ENCODE peak calls at places on chromosome 15, in four cellular contexts. V is WTC11, H is GM12878, C is K562. B is an unnamed sample.

GRCh38 chr15:41417812-41418211 is 917 bp downstream of the RTF1 start:
- DNase-seq in V (no peak), H (no peak), C (peak; percentile 37), B (no peak)

GRCh38 chr15:56767315-56767714 is 34.0 kb upstream of the ZNF280D start:
- DNase-seq in V (no peak), H (no peak), C (no peak), B (no peak)

GRCh38 chr15:65862682-65863081 is 6.6 kb upstream of the RAB11A start:
- DNase-seq in V (peak; percentile 77), H (no peak), C (peak; percentile 93), B (peak; percentile 85)

GRCh38 chr15:94324117-94324826 is 92.9 kb downstream of the MCTP2 start:
- DNase-seq in V (peak; percentile 43), H (peak; percentile 45), C (peak; percentile 35), B (peak; percentile 34)

GRCh38 chr15:88896339-88897033 is 1.1 kb upstream of the HAPLN3 start:
- DNase-seq in V (no peak), H (no peak), C (no peak), B (no peak)

GRCh38 chr15:65373163-65373651 is 4.6 kb downstream of the IGDCC3 start:
- DNase-seq in V (no peak), H (no peak), C (no peak), B (peak; percentile 38)

GRCh38 chr15:35271371-35272043 is 186.4 kb upstream of the NANOGP8 start:
- DNase-seq in V (no peak), H (no peak), C (no peak), B (no peak)

GRCh38 chr15:101124731-101125558 is 126.9 kb downstream of the CHSY1 start:
- DNase-seq in V (no peak), H (peak; percentile 27), C (no peak), B (no peak)

GRCh38 chr15:68574629-68575028 is 4.2 kb upstream of the CORO2B start:
- DNase-seq in V (no peak), H (no peak), C (no peak), B (no peak)

GRCh38 chr15:51926808-51927207 is 44.8 kb downstream of the LEO1 start:
- DNase-seq in V (no peak), H (no peak), C (no peak), B (no peak)

GRCh38 chr15:100032358-100033080 is 299.3 kb upstream of the LYSMD4 start:
- DNase-seq in V (no peak), H (no peak), C (no peak), B (no peak)

GRCh38 chr15:38817427-38818155 is 253.0 kb upstream of the RASGRP1 start:
- DNase-seq in V (peak; percentile 95), H (peak; percentile 36), C (peak; percentile 79), B (peak; percentile 66)

GRCh38 chr15:62462268-62462667 is 297.2 kb upstream of the C2CD4B start:
- DNase-seq in V (no peak), H (no peak), C (no peak), B (no peak)

GRCh38 chr15:100335335-100335999 is 6.3 kb downstream of the ADAMTS17 start:
- DNase-seq in V (no peak), H (no peak), C (no peak), B (no peak)

GRCh38 chr15:63997715-63998442 is 48.4 kb downstream of the DAPK2 start:
- DNase-seq in V (no peak), H (no peak), C (no peak), B (no peak)

GRCh38 chr15:60079210-60079609 is 75.1 kb downstream of the FOXB1 start:
- DNase-seq in V (no peak), H (no peak), C (no peak), B (no peak)

GRCh38 chr15:67000896-67001295 is 64.5 kb upstream of the SMAD3 start:
- DNase-seq in V (no peak), H (no peak), C (no peak), B (no peak)

GRCh38 chr15:81000144-81000625 is 538 bp upstream of the TLNRD1 start:
- DNase-seq in V (no peak), H (no peak), C (peak; percentile 41), B (peak; percentile 27)

GRCh38 chr15:101171954-101172353 is 79.9 kb downstream of the CHSY1 start:
- DNase-seq in V (no peak), H (no peak), C (no peak), B (no peak)

GRCh38 chr15:79644091-79644490 is 212.0 kb downstream of the MINAR1 start:
- DNase-seq in V (no peak), H (no peak), C (no peak), B (no peak)

GRCh38 chr15:35089556-35089955 is 4.5 kb upstream of the NANOGP8 start:
- DNase-seq in V (no peak), H (no peak), C (no peak), B (no peak)

GRCh38 chr15:57334257-57334656 is 42.0 kb upstream of the CGNL1 start:
- DNase-seq in V (no peak), H (no peak), C (peak; percentile 70), B (no peak)

GRCh38 chr15:89656116-89656815 is 999 bp upstream of the KIF7 start:
- DNase-seq in V (no peak), H (no peak), C (no peak), B (no peak)

GRCh38 chr15:57526076-57526475 is 65.6 kb upstream of the MYZAP start:
- DNase-seq in V (no peak), H (no peak), C (no peak), B (no peak)

GRCh38 chr15:37733628-37734027 is 200.8 kb upstream of the TMCO5A start:
- DNase-seq in V (no peak), H (no peak), C (no peak), B (no peak)

GRCh38 chr15:70099966-70100494 is 2.3 kb upstream of the TLE3 start:
- DNase-seq in V (no peak), H (no peak), C (peak; percentile 79), B (no peak)

GRCh38 chr15:73081321-73081958 is 29.2 kb downstream of the NEO1 start:
- DNase-seq in V (no peak), H (no peak), C (peak; percentile 51), B (peak; percentile 41)

GRCh38 chr15:57654136-57654845 is 52.2 kb upstream of the POLR2M start:
- DNase-seq in V (no peak), H (no peak), C (no peak), B (no peak)

GRCh38 chr15:100836501-100836900 is 43.1 kb upstream of the ALDH1A3 start:
- DNase-seq in V (no peak), H (no peak), C (no peak), B (no peak)

GRCh38 chr15:73065114-73065513 is 12.9 kb downstream of the NEO1 start:
- DNase-seq in V (no peak), H (no peak), C (no peak), B (no peak)

GRCh38 chr15:98150084-98150483 is 189.6 kb downstream of the ARRDC4 start:
- DNase-seq in V (no peak), H (no peak), C (no peak), B (no peak)

GRCh38 chr15:63473999-63474809 is 30.2 kb upstream of the USP3 start:
- DNase-seq in V (peak; percentile 55), H (peak; percentile 97), C (no peak), B (peak; percentile 99)

GRCh38 chr15:67175643-67176071 is 78.8 kb downstream of the AAGAB start:
- DNase-seq in V (no peak), H (peak; percentile 8), C (no peak), B (no peak)

GRCh38 chr15:98735895-98736617 is 87.7 kb downstream of the IGF1R start:
- DNase-seq in V (no peak), H (no peak), C (no peak), B (no peak)

GRCh38 chr15:59330649-59331048 is 42.0 kb downstream of the MYO1E start:
- DNase-seq in V (no peak), H (no peak), C (no peak), B (peak; percentile 10)

GRCh38 chr15:83854950-83855707 is 201.2 kb downstream of the ADAMTSL3 start:
- DNase-seq in V (no peak), H (no peak), C (no peak), B (no peak)

GRCh38 chr15:29924750-29925149 is 102.5 kb upstream of the TJP1 start:
- DNase-seq in V (peak; percentile 74), H (no peak), C (no peak), B (peak; percentile 60)

DNA sequence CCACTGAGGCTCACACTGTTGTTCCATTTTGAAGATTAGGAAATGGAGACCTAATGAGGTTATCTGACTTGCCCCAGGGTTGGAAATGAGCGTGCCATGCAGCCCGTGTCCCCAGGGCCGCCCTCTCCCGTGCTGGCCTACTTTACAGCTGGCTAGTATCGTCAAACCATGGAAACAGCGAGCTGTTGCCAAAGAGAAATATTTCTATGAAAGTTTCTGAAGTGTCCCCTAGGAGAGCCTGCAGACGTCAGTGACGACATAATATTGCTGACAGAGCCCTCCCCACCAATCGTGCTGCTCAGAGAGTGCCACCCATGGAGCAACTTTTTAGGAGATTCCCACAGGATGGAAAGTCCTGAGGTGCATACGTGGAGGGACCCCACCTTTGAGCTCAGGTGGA is 11.2 kb upstream of the FAM174B start:
- DNase-seq in V (no peak), H (no peak), C (no peak), B (no peak)
- TF ChIP-seq CREM in V (no peak), H (no peak), C (no peak), B (no peak)

DNA sequence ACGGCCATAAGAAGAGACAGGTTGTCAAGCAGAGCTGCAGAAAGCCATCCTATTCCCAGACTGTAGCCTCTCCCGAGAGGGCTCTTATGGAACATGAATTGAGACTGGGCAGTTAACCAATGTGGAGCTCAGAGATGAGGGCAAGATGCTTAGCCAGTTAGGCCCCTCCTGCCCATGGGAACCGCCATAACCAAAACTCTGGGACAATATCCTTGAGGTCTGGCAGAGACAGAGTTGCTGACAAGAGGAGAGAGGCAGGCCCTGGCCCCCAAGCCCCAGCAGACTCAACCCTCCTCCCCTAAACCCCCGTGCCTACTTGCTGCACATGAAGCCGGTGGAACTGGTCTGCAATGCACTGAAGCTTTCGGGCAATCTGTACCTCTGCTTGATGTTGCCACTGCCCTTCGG is 4.8 kb downstream of the BMF start:
- DNase-seq in V (no peak), H (no peak), C (no peak), B (no peak)
- TF ChIP-seq CREM in V (no peak), H (no peak), C (no peak), B (no peak)

GRCh38 chr15:90883971-90884718 is at the start of gene FES:
- DNase-seq in V (peak; percentile 67), H (no peak), C (no peak), B (no peak)

GRCh38 chr15:90886291-90886614 is 1.9 kb downstream of the FES start:
- DNase-seq in V (no peak), H (no peak), C (no peak), B (no peak)

GRCh38 chr15:90883526-90883931 is 775 bp upstream of the FES start:
- DNase-seq in V (no peak), H (no peak), C (no peak), B (no peak)

GRCh38 chr15:90885432-90886290 is 1.4 kb downstream of the FES start:
- DNase-seq in V (peak; percentile 89), H (no peak), C (peak; percentile 84), B (no peak)

GRCh38 chr15:90884719-90885431 is 571 bp downstream of the FES start:
- DNase-seq in V (peak; percentile 31), H (no peak), C (no peak), B (no peak)
- TF ChIP-seq CREM in V (no peak), H (no peak), C (no peak), B (no peak)

DNA sequence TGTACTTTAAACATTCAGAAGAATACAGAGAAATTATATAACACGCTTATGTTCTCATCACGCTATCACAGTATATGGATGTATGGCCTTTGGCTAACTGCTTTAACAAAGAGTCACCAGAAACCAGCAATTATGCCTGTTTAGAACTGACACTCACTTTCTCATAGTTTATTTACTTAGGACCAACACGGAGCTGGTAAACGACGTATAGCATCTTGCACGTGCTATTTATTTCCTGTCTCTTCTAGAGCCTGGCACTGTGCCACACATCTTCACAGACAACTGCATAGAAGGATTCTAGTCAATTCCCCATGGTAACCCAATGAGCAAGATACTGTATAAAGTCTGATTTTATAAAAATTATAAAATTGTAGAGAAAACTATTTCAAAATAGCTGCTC is 43.6 kb downstream of the TBC1D2B start:
- DNase-seq in V (no peak), H (no peak), C (no peak), B (no peak)
- TF ChIP-seq CREM in V (no peak), H (no peak), C (no peak), B (no peak)

B was measured in HepG2.